ENCODE peak calls at places on chromosome 9, in eight cellular contexts. One of them, this sample, is unnamed. For H3K4me1, the result is how much of the 10 kb centered on the place peaks cover.

GRCh38 chr9:77939149-77939668 is 92.4 kb downstream of the GNAQ start:
- DNase-seq in HCT116: no peak
- DNase-seq in breast epithelium: no peak
- DNase-seq in psoas muscle: no peak
- DNase-seq in spleen: no peak
- DNase-seq in A549: no peak
- DNase-seq in vagina: no peak
- DNase-seq in ovary: no peak
- DNase-seq in this sample: no peak

GRCh38 chr9:29039258-29039657 is 1466.0 kb upstream of the C9orf72 start:
- DNase-seq in psoas muscle: no peak
- DNase-seq in A549: no peak
- DNase-seq in vagina: no peak
- DNase-seq in breast epithelium: no peak
- DNase-seq in HCT116: no peak
- DNase-seq in ovary: no peak
- DNase-seq in spleen: no peak
- DNase-seq in this sample: no peak

GRCh38 chr9:36793277-36793676 is 220.6 kb downstream of the MELK start:
- DNase-seq in breast epithelium: no peak
- DNase-seq in A549: no peak
- DNase-seq in vagina: no peak
- DNase-seq in HCT116: peak
- DNase-seq in spleen: no peak
- DNase-seq in ovary: no peak
- DNase-seq in psoas muscle: no peak
- DNase-seq in this sample: no peak

GRCh38 chr9:25415723-25416122 is 262.5 kb downstream of the TUSC1 start:
- DNase-seq in breast epithelium: no peak
- DNase-seq in vagina: no peak
- DNase-seq in A549: no peak
- DNase-seq in psoas muscle: no peak
- DNase-seq in ovary: no peak
- DNase-seq in spleen: no peak
- DNase-seq in HCT116: no peak
- DNase-seq in this sample: no peak

GRCh38 chr9:84301851-84302250 is 38.7 kb downstream of the SLC28A3 start:
- DNase-seq in breast epithelium: no peak
- DNase-seq in HCT116: no peak
- DNase-seq in vagina: no peak
- DNase-seq in spleen: no peak
- DNase-seq in A549: no peak
- DNase-seq in ovary: no peak
- DNase-seq in psoas muscle: no peak
- DNase-seq in this sample: no peak

GRCh38 chr9:121483049-121483448 is 16.6 kb downstream of the GGTA1 start:
- DNase-seq in breast epithelium: no peak
- DNase-seq in spleen: no peak
- DNase-seq in ovary: no peak
- DNase-seq in A549: no peak
- DNase-seq in vagina: no peak
- DNase-seq in HCT116: no peak
- DNase-seq in psoas muscle: no peak
- DNase-seq in this sample: no peak

GRCh38 chr9:137278061-137278912 is 761 bp downstream of the TOR4A start:
- DNase-seq in A549: no peak
- DNase-seq in spleen: peak
- DNase-seq in ovary: no peak
- DNase-seq in vagina: peak
- DNase-seq in breast epithelium: no peak
- DNase-seq in psoas muscle: no peak
- DNase-seq in HCT116: no peak
- DNase-seq in this sample: no peak

GRCh38 chr9:37410354-37410861 is 12.1 kb upstream of the GRHPR start:
- DNase-seq in HCT116: no peak
- DNase-seq in A549: no peak
- DNase-seq in breast epithelium: no peak
- DNase-seq in psoas muscle: no peak
- DNase-seq in ovary: no peak
- DNase-seq in spleen: peak
- DNase-seq in vagina: no peak
- DNase-seq in this sample: no peak

GRCh38 chr9:6218099-6218502 is 2.5 kb downstream of the IL33 start:
- DNase-seq in breast epithelium: no peak
- DNase-seq in HCT116: no peak
- DNase-seq in A549: no peak
- DNase-seq in ovary: no peak
- DNase-seq in spleen: no peak
- DNase-seq in psoas muscle: no peak
- DNase-seq in vagina: no peak
- DNase-seq in this sample: no peak

GRCh38 chr9:77922587-77922986 is 109.0 kb downstream of the GNAQ start:
- DNase-seq in HCT116: no peak
- DNase-seq in spleen: no peak
- DNase-seq in ovary: no peak
- DNase-seq in vagina: no peak
- DNase-seq in A549: no peak
- DNase-seq in breast epithelium: no peak
- DNase-seq in psoas muscle: no peak
- DNase-seq in this sample: no peak

GRCh38 chr9:103169798-103170197 is 174.7 kb downstream of the CYLC2 start:
- DNase-seq in A549: no peak
- DNase-seq in psoas muscle: no peak
- DNase-seq in vagina: no peak
- DNase-seq in spleen: no peak
- DNase-seq in HCT116: no peak
- DNase-seq in ovary: no peak
- DNase-seq in breast epithelium: no peak
- DNase-seq in this sample: no peak

GRCh38 chr9:71485306-71485705 is 283.0 kb downstream of the CEMIP2 start:
- DNase-seq in HCT116: no peak
- DNase-seq in psoas muscle: no peak
- DNase-seq in spleen: no peak
- DNase-seq in A549: no peak
- DNase-seq in vagina: no peak
- DNase-seq in ovary: no peak
- DNase-seq in breast epithelium: no peak
- DNase-seq in this sample: no peak

GRCh38 chr9:12640866-12641636 is 52.1 kb upstream of the TYRP1 start:
- DNase-seq in HCT116: no peak
- DNase-seq in ovary: no peak
- DNase-seq in breast epithelium: no peak
- DNase-seq in A549: no peak
- DNase-seq in psoas muscle: no peak
- DNase-seq in spleen: no peak
- DNase-seq in vagina: no peak
- DNase-seq in this sample: no peak

GRCh38 chr9:131708613-131709002 is 31.3 kb downstream of the RAPGEF1 start:
- DNase-seq in breast epithelium: no peak
- DNase-seq in A549: no peak
- DNase-seq in spleen: no peak
- DNase-seq in HCT116: no peak
- DNase-seq in psoas muscle: no peak
- DNase-seq in vagina: no peak
- DNase-seq in ovary: no peak
- DNase-seq in this sample: no peak

GRCh38 chr9:131707050-131707449 is 32.8 kb downstream of the RAPGEF1 start:
- DNase-seq in ovary: no peak
- DNase-seq in spleen: no peak
- DNase-seq in HCT116: no peak
- DNase-seq in vagina: no peak
- DNase-seq in A549: no peak
- DNase-seq in psoas muscle: no peak
- DNase-seq in breast epithelium: no peak
- DNase-seq in this sample: no peak

GRCh38 chr9:131707677-131708612 is 31.9 kb downstream of the RAPGEF1 start:
- DNase-seq in ovary: no peak
- DNase-seq in psoas muscle: peak
- DNase-seq in breast epithelium: no peak
- DNase-seq in vagina: no peak
- DNase-seq in A549: peak
- DNase-seq in HCT116: no peak
- DNase-seq in spleen: no peak
- DNase-seq in this sample: no peak

GRCh38 chr9:131712151-131712716 is 27.6 kb downstream of the RAPGEF1 start:
- DNase-seq in A549: no peak
- DNase-seq in ovary: no peak
- DNase-seq in spleen: no peak
- DNase-seq in vagina: no peak
- DNase-seq in HCT116: no peak
- DNase-seq in breast epithelium: no peak
- DNase-seq in psoas muscle: no peak
- DNase-seq in this sample: no peak

GRCh38 chr9:131709741-131710499 is 30.0 kb downstream of the RAPGEF1 start:
- DNase-seq in vagina: no peak
- DNase-seq in breast epithelium: no peak
- DNase-seq in ovary: no peak
- DNase-seq in HCT116: no peak
- DNase-seq in A549: no peak
- DNase-seq in psoas muscle: peak
- DNase-seq in spleen: no peak
- DNase-seq in this sample: peak
- H3K4me1 ChIP-seq in vagina: half or more
- H3K4me1 ChIP-seq in breast epithelium: under half
- H3K4me1 ChIP-seq in ovary: under half
- H3K4me1 ChIP-seq in HCT116: under half
- H3K4me1 ChIP-seq in A549: half or more
- H3K4me1 ChIP-seq in psoas muscle: half or more
- H3K4me1 ChIP-seq in spleen: under half
- H3K4me1 ChIP-seq in this sample: under half

DNA sequence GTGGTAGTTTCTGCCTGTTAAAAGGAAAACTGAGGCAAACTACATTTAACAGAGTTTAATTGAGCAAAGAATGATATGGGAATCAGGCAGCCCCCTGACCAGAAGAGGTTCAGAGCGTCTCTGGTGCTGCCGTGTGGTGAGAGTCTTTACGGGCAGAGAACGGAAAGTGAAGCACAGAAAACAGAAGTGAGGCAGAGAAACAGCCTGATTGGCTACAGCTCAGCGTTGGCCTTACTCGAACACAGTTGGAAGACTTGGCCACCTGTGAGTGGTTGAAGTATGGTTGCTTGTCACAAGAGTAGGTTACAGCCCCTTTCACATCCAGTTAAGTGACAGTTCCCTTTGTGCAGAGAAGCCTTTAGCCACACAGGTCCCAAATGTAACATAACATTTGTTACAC is 16.9 kb upstream of the FBP1 start:
- DNase-seq in psoas muscle: no peak
- DNase-seq in A549: no peak
- DNase-seq in ovary: no peak
- DNase-seq in breast epithelium: no peak
- DNase-seq in HCT116: no peak
- DNase-seq in vagina: no peak
- DNase-seq in spleen: peak
- DNase-seq in this sample: peak
- H3K4me3 ChIP-seq in psoas muscle: peak
- H3K4me3 ChIP-seq in A549: no peak
- H3K4me3 ChIP-seq in ovary: no peak
- H3K4me3 ChIP-seq in breast epithelium: no peak
- H3K4me3 ChIP-seq in HCT116: no peak
- H3K4me3 ChIP-seq in vagina: no peak
- H3K4me3 ChIP-seq in spleen: no peak
- H3K4me3 ChIP-seq in this sample: peak

DNA sequence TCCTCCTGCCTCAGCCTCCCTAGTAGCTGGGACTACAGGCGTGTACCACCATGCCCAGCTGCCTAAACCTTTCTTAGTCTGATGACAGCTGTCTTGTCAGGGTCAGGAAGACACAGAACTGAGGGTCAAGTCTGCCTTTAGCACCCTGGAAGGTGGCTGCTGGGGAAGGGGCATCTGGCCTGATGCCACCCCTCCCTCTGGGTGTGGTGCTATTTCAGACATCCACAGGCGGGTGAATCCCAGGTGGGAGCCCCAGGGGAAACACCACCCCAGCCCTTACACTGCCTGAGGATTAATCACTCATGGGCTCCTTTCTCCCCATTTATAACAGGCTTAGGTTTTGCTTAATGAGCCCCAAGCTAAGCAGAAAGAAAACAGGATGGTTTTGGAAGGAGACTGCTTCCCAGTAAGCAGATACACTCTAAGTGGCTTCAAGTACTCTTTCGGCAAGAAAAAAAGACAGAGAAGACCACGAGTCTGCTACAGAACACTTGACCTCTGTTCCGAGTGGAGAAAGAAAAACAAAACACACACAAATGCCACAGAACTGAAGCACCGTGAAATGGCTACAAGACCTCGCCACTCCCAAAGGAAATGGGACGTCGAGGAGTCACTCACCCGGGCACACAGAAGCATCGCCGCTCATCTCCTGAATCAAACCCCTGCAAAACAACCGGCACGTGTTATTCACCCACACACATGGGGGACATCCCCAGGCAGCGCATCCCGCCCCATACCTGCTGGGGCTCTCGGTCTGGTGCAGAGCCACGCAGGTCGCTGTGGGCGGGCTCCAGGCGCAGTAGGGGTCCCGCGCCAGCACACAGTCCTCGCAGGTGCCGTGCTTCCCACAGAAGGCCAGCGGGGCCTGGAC is 62.4 kb downstream of the SECISBP2 start:
- DNase-seq in psoas muscle: peak
- DNase-seq in spleen: peak
- DNase-seq in vagina: no peak
- DNase-seq in ovary: no peak
- DNase-seq in breast epithelium: no peak
- DNase-seq in A549: no peak
- DNase-seq in HCT116: no peak
- DNase-seq in this sample: no peak
- H3K4me1 ChIP-seq in psoas muscle: under half
- H3K4me1 ChIP-seq in spleen: under half
- H3K4me1 ChIP-seq in vagina: under half
- H3K4me1 ChIP-seq in ovary: under half
- H3K4me1 ChIP-seq in breast epithelium: under half
- H3K4me1 ChIP-seq in A549: under half
- H3K4me1 ChIP-seq in HCT116: under half
- H3K4me1 ChIP-seq in this sample: under half

GRCh38 chr9:133727876-133728441 is 10.2 kb downstream of the SARDH start:
- DNase-seq in spleen: peak
- DNase-seq in A549: no peak
- DNase-seq in vagina: no peak
- DNase-seq in HCT116: no peak
- DNase-seq in breast epithelium: peak
- DNase-seq in ovary: peak
- DNase-seq in psoas muscle: peak
- DNase-seq in this sample: no peak

GRCh38 chr9:133728856-133729645 is 9.1 kb downstream of the SARDH start:
- DNase-seq in psoas muscle: no peak
- DNase-seq in ovary: no peak
- DNase-seq in breast epithelium: peak
- DNase-seq in vagina: no peak
- DNase-seq in spleen: no peak
- DNase-seq in A549: no peak
- DNase-seq in HCT116: no peak
- DNase-seq in this sample: no peak

GRCh38 chr9:133731876-133732321 is 6.3 kb downstream of the SARDH start:
- DNase-seq in A549: peak
- DNase-seq in vagina: no peak
- DNase-seq in HCT116: peak
- DNase-seq in breast epithelium: peak
- DNase-seq in ovary: no peak
- DNase-seq in spleen: no peak
- DNase-seq in psoas muscle: peak
- DNase-seq in this sample: no peak

GRCh38 chr9:133730994-133731715 is 7.0 kb downstream of the SARDH start:
- DNase-seq in spleen: no peak
- DNase-seq in psoas muscle: no peak
- DNase-seq in ovary: no peak
- DNase-seq in breast epithelium: peak
- DNase-seq in vagina: peak
- DNase-seq in A549: no peak
- DNase-seq in HCT116: no peak
- DNase-seq in this sample: peak

GRCh38 chr9:133729646-133730281 is 8.4 kb downstream of the SARDH start:
- DNase-seq in A549: no peak
- DNase-seq in vagina: no peak
- DNase-seq in breast epithelium: peak
- DNase-seq in spleen: no peak
- DNase-seq in ovary: no peak
- DNase-seq in HCT116: no peak
- DNase-seq in psoas muscle: no peak
- DNase-seq in this sample: peak
- H3K4me3 ChIP-seq in A549: no peak
- H3K4me3 ChIP-seq in vagina: no peak
- H3K4me3 ChIP-seq in breast epithelium: no peak
- H3K4me3 ChIP-seq in spleen: no peak
- H3K4me3 ChIP-seq in ovary: no peak
- H3K4me3 ChIP-seq in HCT116: no peak
- H3K4me3 ChIP-seq in psoas muscle: no peak
- H3K4me3 ChIP-seq in this sample: no peak